ENCODE peak calls at places on chromosomes 11 and 22, in seven cellular contexts. G is activated CD4-positive, alpha-beta T cell treated with anti-CD3 and anti-CD28 coated beads, Interleukin-2, amount 50 U/mL, for 4 hours; M is activated effector memory CD4-positive, alpha-beta T cell treated with anti-CD3 and anti-CD28 coated beads, Interleukin-2, amount 50 U/mL, for 16 hours; C is Panc1; J is MCF 10A; E is A549; A is substantia nigra. L is an unnamed sample.

GRCh38 chr11:45313211-45313865 is 27.2 kb upstream of the SYT13 start:
- DNase-seq in G (no peak), J (no peak), E (no peak), C (no peak), A (no peak), M (no peak), L (no peak)

GRCh38 chr11:131499199-131499598 is 128.8 kb downstream of the NTM start:
- DNase-seq in M (no peak), J (no peak), A (no peak), E (no peak), G (no peak), C (no peak), L (no peak)

GRCh38 chr11:100232006-100232405 is 455.1 kb upstream of the ARHGAP42 start:
- DNase-seq in J (no peak), M (no peak), G (no peak), E (no peak), C (no peak), A (no peak), L (no peak)

GRCh38 chr11:61021661-61022212 is 50.3 kb downstream of the CD6 start:
- DNase-seq in J (peak), G (peak), A (no peak), E (no peak), C (no peak), M (peak), L (peak)

GRCh38 chr22:42964994-42965699 is 49.8 kb downstream of the PACSIN2 start:
- DNase-seq in G (peak), M (no peak), E (no peak), A (no peak), C (no peak), J (peak), L (peak)

GRCh38 chr11:9160166-9160565 is 68.8 kb upstream of the SCUBE2 start:
- DNase-seq in M (no peak), C (no peak), E (no peak), G (no peak), A (no peak), J (no peak), L (no peak)

GRCh38 chr22:42926768-42927167 is 69.7 kb upstream of the ARFGAP3 start:
- DNase-seq in C (no peak), E (no peak), J (no peak), G (no peak), M (no peak), A (no peak), L (no peak)

GRCh38 chr22:46003271-46004091 is 26.5 kb upstream of the WNT7B start:
- DNase-seq in C (no peak), E (no peak), J (no peak), M (no peak), A (no peak), G (no peak), L (no peak)

GRCh38 chr11:17508306-17508705 is 31.7 kb upstream of the ABCC8 start:
- DNase-seq in C (no peak), M (no peak), J (no peak), G (no peak), A (no peak), E (no peak), L (no peak)

GRCh38 chr22:39481054-39481453 is 21.0 kb upstream of the MIEF1 start:
- DNase-seq in E (no peak), M (no peak), A (peak), J (no peak), G (no peak), C (no peak), L (no peak)

GRCh38 chr11:76918941-76919386 is 58.2 kb downstream of the ACER3 start:
- DNase-seq in M (no peak), J (peak), G (no peak), E (peak), A (no peak), C (peak), L (no peak)

GRCh38 chr11:2213890-2214526 is 42.4 kb upstream of the TH start:
- DNase-seq in M (peak), C (no peak), J (no peak), G (no peak), E (no peak), A (no peak), L (no peak)

GRCh38 chr11:66265531-66266377 is 2.7 kb upstream of the RAB1B start:
- DNase-seq in G (no peak), A (no peak), C (no peak), M (no peak), J (no peak), E (no peak), L (no peak)

L was measured in stimulated activated CD4-positive, alpha-beta T cell treated with anti-CD3 and anti-CD28 coated beads, TNF-alpha, amount 100 ng/mL, for 48 hours.